ENCODE peak calls at places on chromosomes 4 and X, in four cellular contexts. D is K562, V is endothelial cell of umbilical vein, N is HCT116. G is an unnamed sample.
A peak's percentile ranks its signal among the peaks of the same experiment; 100 is the strongest.

GRCh38 chr4:55546633-55547460 is at the start of gene CLOCK:
- DNase-seq in D (peak; percentile 89), N (peak; percentile 68), V (peak; percentile 89), G (peak; percentile 93)

GRCh38 chr4:22179124-22179874 is 230.7 kb upstream of the KCNIP4 start:
- DNase-seq in N (no peak), D (no peak), V (peak; percentile 6), G (peak; percentile 78)

GRCh38 chr4:17324431-17324830 is 187.5 kb downstream of the QDPR start:
- DNase-seq in D (peak; percentile 58), V (peak; percentile 72), N (peak; percentile 29), G (no peak)

GRCh38 chrX:155056471-155056870 is 14.5 kb downstream of the CMC4 start:
- DNase-seq in V (no peak), N (no peak), D (no peak), G (no peak)

GRCh38 chrX:80485543-80485942 is 65.3 kb downstream of the TENT5D start:
- DNase-seq in D (no peak), V (no peak), N (no peak), G (no peak)

GRCh38 chrX:640641-641040 is 10.1 kb downstream of the SHOX start:
- DNase-seq in D (no peak), N (no peak), V (no peak), G (peak; percentile 55)

GRCh38 chrX:153628665-153629064 is 18.3 kb upstream of the DUSP9 start:
- DNase-seq in V (no peak), N (no peak), D (no peak), G (peak; percentile 66)

GRCh38 chrX:54413753-54414152 is 26.5 kb upstream of the TSR2 start:
- DNase-seq in V (no peak), N (no peak), D (no peak), G (no peak)

GRCh38 chr4:85778809-85779124 is 303.8 kb downstream of the ARHGAP24 start:
- DNase-seq in V (peak; percentile 83), D (no peak), N (no peak), G (no peak)

DNA sequence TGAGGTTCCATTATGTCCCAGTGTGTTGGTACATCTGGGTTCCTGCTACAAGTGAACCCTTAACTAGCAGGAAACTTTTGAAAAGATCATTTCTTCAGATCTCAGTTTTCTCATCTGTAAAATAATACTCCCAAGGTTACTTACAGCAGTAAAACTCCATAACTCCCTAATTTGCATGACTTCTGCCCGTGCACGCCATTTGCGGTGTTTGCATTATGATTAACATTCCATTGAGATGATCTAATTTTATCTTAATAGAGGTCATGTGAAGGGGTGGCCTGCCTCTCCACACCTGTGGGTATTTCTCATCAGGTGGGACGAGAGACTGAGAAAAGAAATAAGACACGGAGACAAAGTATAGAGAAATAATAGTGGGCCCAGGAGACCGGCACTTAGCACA is 219.8 kb downstream of the TLL1 start:
- DNase-seq in N (no peak), D (no peak), V (no peak), G (no peak)
- H3K27me3 ChIP-seq in N (no peaks in the 10 kb centered on the region), D (no peaks in the 10 kb centered on the region), V (no peaks in the 10 kb centered on the region), G (no peaks in the 10 kb centered on the region)

GRCh38 chrX:77771601-77772000 is 14.4 kb downstream of the ATRX start:
- DNase-seq in D (no peak), V (no peak), N (no peak), G (no peak)

GRCh38 chrX:77779695-77780094 is 6.3 kb downstream of the ATRX start:
- DNase-seq in V (no peak), N (no peak), D (no peak), G (no peak)

GRCh38 chrX:77776648-77777047 is 9.4 kb downstream of the ATRX start:
- DNase-seq in D (no peak), N (no peak), V (no peak), G (no peak)
- H4K20me1 ChIP-seq in D (peaks cover 2% of the 10 kb centered on the region), N (peaks cover 3% of the 10 kb centered on the region), V (no peaks in the 10 kb centered on the region), G (peaks cover 36% of the 10 kb centered on the region)

GRCh38 chr4:10188400-10189004 is 71.9 kb upstream of the WDR1 start:
- DNase-seq in N (no peak), V (no peak), D (no peak), G (no peak)
- TF ChIP-seq CTCF in N (no peak), V (no peak), D (no peak), G (no peak)

GRCh38 chrX:133185119-133185518 is 33.0 kb downstream of the TFDP3 start:
- DNase-seq in D (no peak), N (no peak), V (no peak), G (no peak)
- H3K27me3 ChIP-seq in D (no peaks in the 10 kb centered on the region), N (no peaks in the 10 kb centered on the region), V (no peaks in the 10 kb centered on the region), G (no peaks in the 10 kb centered on the region)

GRCh38 chr4:87382116-87382515 is 8.9 kb downstream of the HSD17B11 start:
- DNase-seq in N (no peak), D (no peak), V (no peak), G (no peak)
- H4K20me1 ChIP-seq in N (no peaks in the 10 kb centered on the region), D (no peaks in the 10 kb centered on the region), V (no peaks in the 10 kb centered on the region), G (no peaks in the 10 kb centered on the region)

GRCh38 chrX:143664302-143664701 is 28.4 kb upstream of the SLITRK4 start:
- DNase-seq in V (no peak), D (no peak), N (no peak), G (no peak)
- TF ChIP-seq CTCF in V (no peak), D (no peak), N (no peak), G (peak; percentile 48)

GRCh38 chr4:188918787-188919186 is 779.5 kb downstream of the TRIML1 start:
- DNase-seq in V (no peak), N (no peak), D (no peak), G (no peak)
- H3K27me3 ChIP-seq in V (no peaks in the 10 kb centered on the region), N (no peaks in the 10 kb centered on the region), D (no peaks in the 10 kb centered on the region), G (no peaks in the 10 kb centered on the region)

GRCh38 chr4:118775405-118775804 is 60.5 kb downstream of the SEC24D start:
- DNase-seq in N (no peak), V (no peak), D (no peak), G (no peak)
- H4K20me1 ChIP-seq in N (no peaks in the 10 kb centered on the region), V (peaks cover 3% of the 10 kb centered on the region), D (peaks cover 6% of the 10 kb centered on the region), G (peaks cover 39% of the 10 kb centered on the region)

DNA sequence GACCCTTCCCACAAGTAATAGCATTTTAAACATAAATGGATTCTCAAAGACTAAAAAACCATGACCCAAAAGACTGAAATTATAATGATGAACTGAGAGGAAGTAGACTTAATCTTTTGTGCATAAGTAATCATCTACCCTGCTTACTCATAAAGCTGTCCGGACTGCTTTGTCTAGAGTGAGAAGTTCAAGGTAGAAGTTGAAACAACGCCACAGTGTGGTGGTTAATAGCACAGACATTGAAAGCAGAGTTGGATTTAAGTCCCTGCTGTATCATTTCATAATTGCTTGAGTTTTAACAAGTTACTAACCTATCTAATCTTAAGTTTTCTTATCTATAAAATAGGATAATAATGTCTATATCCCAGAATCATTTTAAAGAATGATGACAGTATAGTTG is 346.5 kb downstream of the CENPC start:
- DNase-seq in V (peak; percentile 14), D (no peak), N (no peak), G (peak; percentile 47)
- TF ChIP-seq CTCF in V (no peak), D (no peak), N (no peak), G (no peak)